ENCODE peak calls at places on chromosomes 1 and 21, in four cellular contexts. One of them, this sample, is unnamed.

GRCh38 chr1:156811171-156811570 is 5.5 kb downstream of the SH2D2A start:
- DNase-seq in HepG2: no peak
- DNase-seq in SK-N-SH: no peak
- DNase-seq in H1: no peak
- DNase-seq in this sample: no peak

GRCh38 chr1:14261395-14261794 is 337.1 kb upstream of the KAZN start:
- DNase-seq in H1: no peak
- DNase-seq in SK-N-SH: no peak
- DNase-seq in HepG2: no peak
- DNase-seq in this sample: no peak

GRCh38 chr21:45341779-45342178 is 54.1 kb upstream of the POFUT2 start:
- DNase-seq in HepG2: no peak
- DNase-seq in H1: no peak
- DNase-seq in SK-N-SH: no peak
- DNase-seq in this sample: no peak

GRCh38 chr21:33975548-33976081 is 60.0 kb upstream of the ATP5PO start:
- DNase-seq in H1: peak; percentile 39
- DNase-seq in HepG2: no peak
- DNase-seq in SK-N-SH: no peak
- DNase-seq in this sample: peak; percentile 98

GRCh38 chr21:36861924-36862323 is 104.5 kb downstream of the HLCS start:
- DNase-seq in HepG2: no peak
- DNase-seq in SK-N-SH: no peak
- DNase-seq in H1: no peak
- DNase-seq in this sample: no peak

GRCh38 chr1:63892632-63893395 is 119.0 kb downstream of the ROR1 start:
- DNase-seq in HepG2: no peak
- DNase-seq in H1: no peak
- DNase-seq in SK-N-SH: peak; percentile 36
- DNase-seq in this sample: peak; percentile 80

GRCh38 chr21:16423921-16424320 is 694.1 kb downstream of the USP25 start:
- DNase-seq in H1: no peak
- DNase-seq in SK-N-SH: no peak
- DNase-seq in HepG2: no peak
- DNase-seq in this sample: no peak

GRCh38 chr1:2053784-2054376 is 3.7 kb downstream of the PRKCZ start:
- DNase-seq in SK-N-SH: no peak
- DNase-seq in H1: no peak
- DNase-seq in HepG2: no peak
- DNase-seq in this sample: no peak

GRCh38 chr1:156149374-156150106 is 3.8 kb upstream of the SEMA4A start:
- DNase-seq in HepG2: no peak
- DNase-seq in H1: peak; percentile 92
- DNase-seq in SK-N-SH: peak; percentile 12
- DNase-seq in this sample: peak; percentile 79

GRCh38 chr1:240237305-240237721 is 145.6 kb downstream of the FMN2 start:
- DNase-seq in H1: no peak
- DNase-seq in HepG2: no peak
- DNase-seq in SK-N-SH: peak; percentile 59
- DNase-seq in this sample: no peak

GRCh38 chr1:199123615-199124014 is 484.8 kb downstream of the PTPRC start:
- DNase-seq in H1: no peak
- DNase-seq in HepG2: no peak
- DNase-seq in SK-N-SH: no peak
- DNase-seq in this sample: no peak

GRCh38 chr1:17018849-17019248 is 7.1 kb upstream of the ATP13A2 start:
- DNase-seq in HepG2: no peak
- DNase-seq in H1: no peak
- DNase-seq in SK-N-SH: no peak
- DNase-seq in this sample: no peak

GRCh38 chr1:47201179-47201578 is 11.3 kb upstream of the PDZK1IP1 start:
- DNase-seq in SK-N-SH: no peak
- DNase-seq in HepG2: no peak
- DNase-seq in H1: no peak
- DNase-seq in this sample: no peak

GRCh38 chr1:19203440-19203839 is 6.6 kb downstream of the UBR4 start:
- DNase-seq in SK-N-SH: no peak
- DNase-seq in H1: no peak
- DNase-seq in HepG2: no peak
- DNase-seq in this sample: no peak

GRCh38 chr1:59678065-59678808 is 136.5 kb upstream of the HOOK1 start:
- DNase-seq in HepG2: no peak
- DNase-seq in H1: no peak
- DNase-seq in SK-N-SH: no peak
- DNase-seq in this sample: no peak

GRCh38 chr1:234743866-234744581 is 134.0 kb upstream of the IRF2BP2 start:
- DNase-seq in SK-N-SH: no peak
- DNase-seq in H1: no peak
- DNase-seq in HepG2: no peak
- DNase-seq in this sample: no peak

GRCh38 chr1:181149326-181150000 is 61.0 kb downstream of the IER5 start:
- DNase-seq in HepG2: no peak
- DNase-seq in SK-N-SH: no peak
- DNase-seq in H1: no peak
- DNase-seq in this sample: no peak

GRCh38 chr1:15693371-15693770 is 9.3 kb downstream of the PLEKHM2 start:
- DNase-seq in HepG2: no peak
- DNase-seq in SK-N-SH: no peak
- DNase-seq in H1: no peak
- DNase-seq in this sample: no peak

GRCh38 chr1:95475686-95476457 is 241.9 kb downstream of the RWDD3 start:
- DNase-seq in H1: no peak
- DNase-seq in SK-N-SH: no peak
- DNase-seq in HepG2: peak; percentile 4
- DNase-seq in this sample: no peak

GRCh38 chr1:11196945-11197344 is 7.8 kb downstream of the ANGPTL7 start:
- DNase-seq in HepG2: no peak
- DNase-seq in SK-N-SH: no peak
- DNase-seq in H1: no peak
- DNase-seq in this sample: no peak

GRCh38 chr1:113036639-113037321 is 36.2 kb upstream of the LRIG2 start:
- DNase-seq in HepG2: no peak
- DNase-seq in SK-N-SH: no peak
- DNase-seq in H1: no peak
- DNase-seq in this sample: no peak

GRCh38 chr21:39660596-39660995 is 47.9 kb downstream of the B3GALT5 start:
- DNase-seq in SK-N-SH: no peak
- DNase-seq in HepG2: no peak
- DNase-seq in H1: no peak
- DNase-seq in this sample: no peak

GRCh38 chr1:218274551-218274950 is 10.5 kb upstream of the RRP15 start:
- DNase-seq in SK-N-SH: no peak
- DNase-seq in H1: no peak
- DNase-seq in HepG2: no peak
- DNase-seq in this sample: no peak

GRCh38 chr1:193590102-193590501 is 403.7 kb upstream of the B3GALT2 start:
- DNase-seq in H1: no peak
- DNase-seq in SK-N-SH: no peak
- DNase-seq in HepG2: no peak
- DNase-seq in this sample: no peak

GRCh38 chr1:70627910-70628309 is 216.8 kb downstream of the CTH start:
- DNase-seq in HepG2: no peak
- DNase-seq in H1: no peak
- DNase-seq in SK-N-SH: no peak
- DNase-seq in this sample: no peak

GRCh38 chr21:45397381-45397780 is 7.6 kb upstream of the COL18A1 start:
- DNase-seq in H1: no peak
- DNase-seq in SK-N-SH: no peak
- DNase-seq in HepG2: no peak
- DNase-seq in this sample: no peak

GRCh38 chr1:235014756-235015155 is 113.9 kb downstream of the TOMM20 start:
- DNase-seq in HepG2: no peak
- DNase-seq in H1: no peak
- DNase-seq in SK-N-SH: no peak
- DNase-seq in this sample: no peak

GRCh38 chr1:31203215-31203614 is 36.5 kb downstream of the NKAIN1 start:
- DNase-seq in HepG2: no peak
- DNase-seq in H1: no peak
- DNase-seq in SK-N-SH: no peak
- DNase-seq in this sample: no peak

GRCh38 chr1:195951313-195951712 is 656.9 kb downstream of the KCNT2 start:
- DNase-seq in H1: no peak
- DNase-seq in SK-N-SH: no peak
- DNase-seq in HepG2: peak; percentile 2
- DNase-seq in this sample: no peak

GRCh38 chr1:21262282-21263051 is 27.8 kb downstream of the ECE1 start:
- DNase-seq in SK-N-SH: peak; percentile 88
- DNase-seq in H1: no peak
- DNase-seq in HepG2: peak; percentile 45
- DNase-seq in this sample: no peak

GRCh38 chr1:193417420-193417819 is 231.0 kb upstream of the B3GALT2 start:
- DNase-seq in H1: no peak
- DNase-seq in HepG2: no peak
- DNase-seq in SK-N-SH: no peak
- DNase-seq in this sample: no peak

GRCh38 chr1:72207059-72207458 is 75.3 kb downstream of the NEGR1 start:
- DNase-seq in HepG2: no peak
- DNase-seq in SK-N-SH: no peak
- DNase-seq in H1: no peak
- DNase-seq in this sample: no peak

GRCh38 chr1:160544647-160545046 is 21.6 kb upstream of the SLAMF6 start:
- DNase-seq in HepG2: no peak
- DNase-seq in H1: no peak
- DNase-seq in SK-N-SH: peak; percentile 7
- DNase-seq in this sample: no peak

GRCh38 chr1:234093741-234094140 is 189.3 kb downstream of the SLC35F3 start:
- DNase-seq in H1: no peak
- DNase-seq in SK-N-SH: peak; percentile 39
- DNase-seq in HepG2: no peak
- DNase-seq in this sample: no peak

GRCh38 chr1:18166929-18167328 is 59.3 kb downstream of the IGSF21 start:
- DNase-seq in H1: no peak
- DNase-seq in SK-N-SH: no peak
- DNase-seq in HepG2: no peak
- DNase-seq in this sample: no peak
- TF ChIP-seq TCF12 in H1: no peak
- TF ChIP-seq TCF12 in SK-N-SH: no peak
- TF ChIP-seq TCF12 in HepG2: no peak
- TF ChIP-seq TCF12 in this sample: no peak

DNA sequence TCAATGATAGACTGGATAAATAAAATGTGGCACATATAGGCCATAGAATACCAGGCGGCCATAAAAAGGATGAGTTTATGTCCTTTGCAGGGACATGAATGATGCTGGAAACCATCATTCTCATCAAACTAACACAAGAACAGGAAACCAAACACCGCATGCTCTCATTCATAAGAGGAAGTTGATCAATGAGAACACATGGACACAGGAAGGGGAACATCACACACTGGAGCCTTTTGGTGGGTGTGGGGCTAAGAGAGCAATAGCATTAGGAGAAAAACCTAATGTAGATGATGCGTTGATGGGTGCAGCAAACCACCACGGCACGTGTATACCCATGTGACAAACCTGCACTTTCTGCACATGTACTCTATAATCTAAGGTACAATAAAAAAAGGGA is 883.4 kb upstream of the PRMT6 start:
- DNase-seq in SK-N-SH: no peak
- DNase-seq in HepG2: no peak
- DNase-seq in H1: no peak
- DNase-seq in this sample: no peak
- TF ChIP-seq TCF12 in SK-N-SH: no peak
- TF ChIP-seq TCF12 in HepG2: no peak
- TF ChIP-seq TCF12 in H1: no peak
- TF ChIP-seq TCF12 in this sample: no peak

DNA sequence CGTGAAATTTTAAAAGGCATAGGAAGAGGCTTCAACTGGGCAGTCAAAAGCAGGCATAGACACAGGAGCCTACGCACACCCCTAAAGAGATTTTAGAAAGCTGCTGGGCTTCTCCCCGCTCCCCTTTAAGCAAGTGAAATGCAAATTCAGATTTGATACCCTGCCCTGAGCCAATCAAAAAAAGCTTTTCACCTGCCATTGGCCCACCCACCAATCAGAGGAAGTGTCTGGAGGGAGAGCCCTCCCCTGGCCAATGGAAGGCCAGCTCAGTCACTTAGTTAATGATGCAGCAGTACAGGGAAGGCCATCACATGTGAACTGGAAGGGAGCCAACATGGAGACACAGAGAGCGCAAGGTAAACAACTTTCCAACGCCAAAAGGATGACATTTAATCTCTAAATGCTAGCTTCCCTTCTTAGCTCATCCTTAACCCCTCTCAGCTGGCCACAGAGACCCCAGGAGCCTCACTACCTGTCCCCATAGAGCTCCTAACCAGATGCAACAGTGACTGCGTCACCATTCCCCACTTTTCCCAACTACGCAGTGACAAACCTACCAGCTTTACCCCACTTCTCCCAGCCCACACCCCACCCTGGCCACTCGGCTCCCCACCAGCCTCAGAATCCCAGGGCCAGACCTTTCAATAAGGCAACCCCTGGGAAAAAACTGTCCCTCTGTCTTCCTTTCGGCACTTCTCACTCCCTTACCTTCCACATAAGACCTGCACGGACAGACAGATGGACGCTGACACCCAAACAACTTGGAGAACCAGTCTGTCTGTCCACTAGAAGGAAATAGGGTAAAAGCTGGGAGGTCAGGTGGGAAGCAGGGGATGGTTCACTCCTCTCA is 71.0 kb downstream of the CD46 start:
- DNase-seq in SK-N-SH: peak; percentile 66
- DNase-seq in H1: no peak
- DNase-seq in HepG2: no peak
- DNase-seq in this sample: peak; percentile 96
- TF ChIP-seq TCF12 in SK-N-SH: no peak
- TF ChIP-seq TCF12 in H1: no peak
- TF ChIP-seq TCF12 in HepG2: no peak
- TF ChIP-seq TCF12 in this sample: no peak

DNA sequence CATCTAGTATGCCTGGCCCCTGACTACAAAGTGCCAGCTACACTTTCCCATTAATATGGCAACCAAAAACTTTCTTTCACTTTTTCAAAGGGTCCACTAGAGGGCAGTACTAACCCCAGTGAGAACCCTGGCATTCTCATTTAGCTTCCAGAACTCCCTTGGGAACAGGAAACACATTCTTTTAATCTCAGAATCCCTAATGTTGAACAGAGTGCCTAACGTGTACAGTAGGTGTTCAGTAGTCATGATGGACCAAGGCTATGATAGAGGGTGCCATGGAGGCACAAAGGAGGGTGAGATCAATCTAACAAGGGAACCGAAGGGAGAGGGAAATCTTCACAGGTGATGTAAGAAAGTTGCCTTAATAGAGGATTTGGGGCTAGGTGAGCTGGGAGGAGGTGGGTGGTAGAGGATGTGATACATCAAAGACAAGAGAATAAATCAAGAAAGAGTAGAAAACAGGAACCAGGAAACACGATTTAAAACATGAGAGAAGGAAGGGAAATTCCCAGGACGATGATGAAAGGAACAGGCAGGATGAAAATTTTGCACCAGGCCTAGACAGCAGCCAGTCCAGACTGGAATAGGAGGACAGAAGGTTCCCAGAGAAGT is 41.5 kb downstream of the NSL1 start:
- DNase-seq in H1: no peak
- DNase-seq in HepG2: peak; percentile 55
- DNase-seq in SK-N-SH: peak; percentile 65
- DNase-seq in this sample: peak; percentile 51
- TF ChIP-seq TCF12 in H1: no peak
- TF ChIP-seq TCF12 in HepG2: no peak
- TF ChIP-seq TCF12 in SK-N-SH: no peak
- TF ChIP-seq TCF12 in this sample: no peak

This sample was measured in GM12878.